ENCODE peak calls at places on chromosomes 4 and X, in six cellular contexts. M is fibroblast of lung, F is right atrium auricular region, S is endothelial cell of umbilical vein, L is endodermal cell, E is Peyer's patch. H is an unnamed sample.

GRCh38 chr4:9924750-9925149 is 96.5 kb downstream of the SLC2A9 start:
- DNase-seq in M (no peak), F (no peak), S (no peak), L (no peak), E (no peak), H (no peak)

GRCh38 chr4:83751336-83751949 is 215.5 kb downstream of the GPAT3 start:
- DNase-seq in M (no peak), F (no peak), S (no peak), L (no peak), E (no peak), H (no peak)

GRCh38 chrX:149825424-149825823 is 43.7 kb downstream of the MAGEA9 start:
- DNase-seq in M (no peak), F (no peak), S (peak), L (peak), E (no peak), H (no peak)

GRCh38 chrX:149504226-149504914 is 736 bp downstream of the IDS start:
- DNase-seq in M (no peak), F (no peak), S (no peak), L (peak), E (no peak), H (no peak)

GRCh38 chr4:76764251-76764650 is 133.7 kb downstream of the SOWAHB start:
- DNase-seq in M (peak), F (no peak), S (peak), L (no peak), E (no peak), H (no peak)

GRCh38 chr4:21979196-21979595 is 30.6 kb upstream of the KCNIP4 start:
- DNase-seq in M (no peak), F (no peak), S (no peak), L (no peak), E (no peak), H (no peak)

GRCh38 chr4:93828332-93828829 is at the start of gene ATOH1:
- DNase-seq in M (peak), F (no peak), S (no peak), L (peak), E (peak), H (no peak)

GRCh38 chrX:118536687-118537461 is 41.3 kb downstream of the DOCK11 start:
- DNase-seq in M (peak), F (no peak), S (peak), L (peak), E (no peak), H (no peak)

GRCh38 chr4:1599491-1600210 is 84.5 kb downstream of the FAM53A start:
- DNase-seq in M (no peak), F (no peak), S (no peak), L (no peak), E (no peak), H (no peak)

GRCh38 chrX:37388413-37388812 is 39.2 kb downstream of the PRRG1 start:
- DNase-seq in M (no peak), F (no peak), S (no peak), L (no peak), E (no peak), H (no peak)

GRCh38 chrX:103688949-103689348 is 2.5 kb upstream of the MORF4L2 start:
- DNase-seq in M (peak), F (no peak), S (peak), L (no peak), E (no peak), H (no peak)

GRCh38 chrX:135549519-135549918 is 29.1 kb downstream of the INTS6L start:
- DNase-seq in M (no peak), F (no peak), S (no peak), L (no peak), E (no peak), H (no peak)

GRCh38 chr4:121728066-121728465 is 31.3 kb upstream of the ANXA5 start:
- DNase-seq in M (peak), F (no peak), S (no peak), L (no peak), E (no peak), H (no peak)

GRCh38 chr4:83974111-83974789 is 438.3 kb downstream of the GPAT3 start:
- DNase-seq in M (no peak), F (no peak), S (no peak), L (no peak), E (no peak), H (no peak)

GRCh38 chrX:102976290-102976689 is 39.2 kb downstream of the RAB40AL start:
- DNase-seq in M (no peak), F (no peak), S (no peak), L (no peak), E (no peak), H (no peak)

GRCh38 chr4:2598661-2599654 is 62.5 kb downstream of the FAM193A start:
- DNase-seq in M (peak), F (no peak), S (peak), L (peak), E (no peak), H (no peak)

GRCh38 chr4:173231916-173232315 is 63.3 kb downstream of the GALNT7 start:
- DNase-seq in M (peak), F (no peak), S (peak), L (no peak), E (no peak), H (no peak)

GRCh38 chrX:114162068-114162735 is 421.7 kb upstream of the HTR2C start:
- DNase-seq in M (no peak), F (no peak), S (no peak), L (peak), E (no peak), H (no peak)

GRCh38 chr4:170325599-170325998 is 235.8 kb upstream of the AADAT start:
- DNase-seq in M (no peak), F (no peak), S (no peak), L (no peak), E (no peak), H (no peak)

GRCh38 chr4:47002593-47002992 is 9.2 kb upstream of the GABRA4 start:
- DNase-seq in M (peak), F (no peak), S (no peak), L (no peak), E (no peak), H (no peak)
- TF ChIP-seq CTCF in M (peak), F (peak), S (no peak), L (peak), E (no peak), H (peak)

GRCh38 chrX:33211356-33212254 is at the start of gene DMD:
- DNase-seq in M (peak), F (peak), S (peak), L (peak), E (no peak), H (no peak)

GRCh38 chrX:33205321-33205720 is 6.0 kb downstream of the DMD start:
- DNase-seq in M (no peak), F (no peak), S (no peak), L (no peak), E (no peak), H (no peak)

GRCh38 chrX:33210156-33210555 is 1.2 kb downstream of the DMD start:
- DNase-seq in M (no peak), F (no peak), S (no peak), L (no peak), E (no peak), H (no peak)

GRCh38 chrX:33204889-33205288 is 6.5 kb downstream of the DMD start:
- DNase-seq in M (peak), F (no peak), S (no peak), L (no peak), E (no peak), H (no peak)

GRCh38 chrX:33207056-33207455 is 4.3 kb downstream of the DMD start:
- DNase-seq in M (peak), F (no peak), S (peak), L (no peak), E (no peak), H (no peak)
- H3K4me3 ChIP-seq in M (peak), F (peak), S (no peak), L (no peak), E (no peak), H (no peak)

GRCh38 chrX:45172890-45173289 is 27.8 kb downstream of the DIPK2B start:
- DNase-seq in M (peak), F (no peak), S (no peak), L (no peak), E (no peak), H (no peak)
- TF ChIP-seq CTCF in M (no peak), F (no peak), S (no peak), L (no peak), E (no peak), H (no peak)

DNA sequence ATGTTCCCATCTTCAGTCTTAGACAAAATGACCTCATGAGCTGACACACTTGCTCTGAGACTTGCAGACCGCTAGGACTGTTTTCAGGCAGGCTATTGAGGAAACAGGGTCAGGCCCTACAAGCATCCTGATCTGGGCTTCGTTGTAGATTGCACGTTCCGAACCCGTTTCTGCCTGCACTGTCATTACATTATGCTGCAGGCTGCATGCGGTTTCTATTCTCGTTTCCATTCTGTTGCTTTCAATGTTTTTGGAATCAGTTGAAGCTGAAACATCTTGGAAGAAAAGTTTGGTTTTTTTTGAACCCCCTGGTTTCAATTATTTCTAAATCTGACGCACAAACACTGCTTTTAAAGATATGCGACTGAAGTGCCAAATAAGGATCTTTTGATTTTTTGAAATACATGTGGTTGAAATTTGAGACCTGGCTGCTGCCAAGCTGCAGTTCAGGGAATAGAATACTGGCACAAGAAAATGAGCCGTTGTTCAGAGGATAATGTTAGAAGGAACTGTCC is 716.1 kb upstream of the INTU start:
- DNase-seq in M (peak), F (no peak), S (no peak), L (no peak), E (no peak), H (peak)
- H3K4me3 ChIP-seq in M (peak), F (no peak), S (no peak), L (no peak), E (no peak), H (peak)

GRCh38 chr4:34182346-34182745 is 2062.0 kb downstream of the ARAP2 start:
- DNase-seq in M (peak), F (no peak), S (no peak), L (no peak), E (no peak), H (no peak)

GRCh38 chr4:34178476-34178875 is 2065.8 kb downstream of the ARAP2 start:
- DNase-seq in M (no peak), F (no peak), S (no peak), L (no peak), E (no peak), H (no peak)

GRCh38 chr4:34181891-34182290 is 2062.4 kb downstream of the ARAP2 start:
- DNase-seq in M (peak), F (no peak), S (no peak), L (no peak), E (no peak), H (no peak)

GRCh38 chr4:34181311-34181808 is 2063.0 kb downstream of the ARAP2 start:
- DNase-seq in M (peak), F (no peak), S (peak), L (no peak), E (no peak), H (peak)

GRCh38 chr4:34183916-34184315 is 2060.4 kb downstream of the ARAP2 start:
- DNase-seq in M (no peak), F (no peak), S (no peak), L (no peak), E (no peak), H (no peak)
- TF ChIP-seq CTCF in M (no peak), F (no peak), S (no peak), L (peak), E (no peak), H (no peak)

DNA sequence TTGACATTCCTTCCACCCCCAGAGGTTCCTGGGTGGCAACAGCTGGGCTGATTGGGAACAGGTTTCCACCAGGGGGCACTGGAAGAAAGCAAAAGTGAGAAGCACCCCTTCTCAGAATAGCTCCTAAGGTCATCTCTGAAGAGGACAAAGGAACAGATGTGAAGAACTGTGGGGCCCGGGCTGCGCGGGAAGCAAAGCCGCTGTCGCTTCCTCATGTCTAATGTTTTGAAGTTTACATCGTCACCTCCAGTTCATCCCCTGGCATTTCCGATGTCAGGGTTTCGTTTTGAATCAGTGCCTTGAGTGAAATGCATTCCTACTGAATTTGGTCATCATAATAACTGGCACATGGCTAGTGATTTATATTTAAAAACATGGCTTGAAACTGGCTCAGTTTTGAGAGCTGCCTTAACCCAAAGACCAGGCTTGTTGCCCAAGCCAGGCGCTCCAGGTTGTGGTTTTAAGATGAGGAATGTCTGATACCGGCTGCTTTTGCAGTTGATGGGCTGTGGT is 6.1 kb downstream of the TXK start:
- DNase-seq in M (peak), F (peak), S (peak), L (peak), E (peak), H (peak)
- H3K4me3 ChIP-seq in M (peak), F (no peak), S (no peak), L (peak), E (no peak), H (no peak)

GRCh38 chr4:106687026-106687425 is 318.4 kb upstream of the GIMD1 start:
- DNase-seq in M (peak), F (no peak), S (no peak), L (no peak), E (no peak), H (no peak)

GRCh38 chr4:106695846-106696245 is 327.3 kb upstream of the GIMD1 start:
- DNase-seq in M (no peak), F (no peak), S (no peak), L (no peak), E (no peak), H (no peak)

GRCh38 chr4:106690487-106690886 is 321.9 kb upstream of the GIMD1 start:
- DNase-seq in M (peak), F (no peak), S (peak), L (no peak), E (no peak), H (no peak)

GRCh38 chr4:106694232-106694631 is 325.7 kb upstream of the GIMD1 start:
- DNase-seq in M (no peak), F (no peak), S (no peak), L (no peak), E (no peak), H (no peak)

DNA sequence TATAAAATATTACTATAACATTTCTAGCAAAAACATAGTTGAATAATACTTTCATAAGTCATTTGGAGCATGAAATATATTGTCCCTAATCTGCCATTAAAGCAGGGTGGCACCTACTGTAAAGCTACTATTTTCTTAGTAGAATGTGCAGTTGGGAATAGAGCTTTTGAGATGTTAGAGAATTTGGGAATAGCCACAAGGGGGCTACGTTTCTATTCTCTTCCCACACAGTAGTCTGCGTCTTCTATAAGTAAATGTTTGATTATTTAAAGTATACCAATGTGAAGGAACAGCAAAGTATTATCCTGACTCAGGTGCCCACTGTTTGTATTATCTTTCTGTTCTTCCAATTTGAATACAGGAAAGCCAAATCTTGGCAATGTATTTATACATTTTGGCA is 323.2 kb upstream of the GIMD1 start:
- DNase-seq in M (no peak), F (no peak), S (peak), L (no peak), E (no peak), H (no peak)
- TF ChIP-seq CTCF in M (no peak), F (peak), S (no peak), L (peak), E (no peak), H (no peak)

DNA sequence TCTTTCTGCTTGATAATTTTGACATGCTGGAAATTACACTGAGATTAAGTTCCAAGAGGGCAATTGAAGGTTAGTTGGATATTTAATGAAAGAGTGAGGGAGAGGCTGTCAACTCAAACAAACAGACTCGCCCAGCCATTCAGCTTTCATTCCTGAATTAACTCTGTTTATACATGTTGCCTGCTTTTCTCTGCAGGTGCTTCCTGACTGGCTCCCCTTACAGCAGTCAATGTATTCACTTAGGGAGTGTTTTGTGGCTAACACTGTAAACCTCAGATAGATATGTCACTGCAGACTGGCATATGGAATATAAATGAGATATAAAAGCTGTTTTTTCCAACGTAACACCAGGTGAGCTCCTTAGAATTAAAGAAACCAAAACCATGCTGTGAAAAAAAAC is 28.7 kb downstream of the TMPRSS11A start:
- DNase-seq in M (no peak), F (no peak), S (peak), L (peak), E (no peak), H (no peak)
- H3K4me3 ChIP-seq in M (no peak), F (no peak), S (no peak), L (no peak), E (no peak), H (no peak)

DNA sequence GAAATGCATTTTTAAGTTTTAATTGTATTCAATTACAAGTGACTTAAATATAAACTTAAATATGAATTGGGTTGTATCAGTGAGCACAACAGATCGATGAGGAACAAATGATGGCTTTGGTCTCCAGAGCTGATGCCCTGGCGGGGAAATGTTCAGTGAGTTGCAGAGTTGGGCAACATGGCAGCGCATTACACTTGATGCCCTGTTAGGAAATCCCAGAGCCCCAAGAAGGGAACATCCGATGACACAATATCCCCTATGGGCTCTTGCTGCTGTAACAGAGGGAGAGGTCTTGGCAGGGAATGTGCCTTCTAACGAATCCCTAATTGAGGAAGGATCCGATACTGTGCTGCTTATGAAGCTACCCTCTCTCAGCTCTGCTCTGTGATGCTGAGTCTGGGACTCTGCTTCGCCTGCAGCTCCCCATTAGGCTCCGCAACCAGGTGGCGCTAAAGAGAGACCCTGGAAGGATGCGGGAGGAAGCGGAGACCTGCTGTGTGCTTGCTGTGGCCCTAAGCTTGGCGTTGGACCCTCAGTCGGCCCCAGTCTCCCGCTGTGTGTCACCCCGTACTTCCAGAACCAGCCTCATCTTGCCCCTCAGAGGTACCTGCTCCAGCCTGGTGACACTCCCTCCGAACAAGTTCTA is 38.9 kb downstream of the PDHA1 start:
- DNase-seq in M (peak), F (peak), S (peak), L (peak), E (peak), H (no peak)
- TF ChIP-seq CTCF in M (peak), F (peak), S (peak), L (peak), E (peak), H (peak)

DNA sequence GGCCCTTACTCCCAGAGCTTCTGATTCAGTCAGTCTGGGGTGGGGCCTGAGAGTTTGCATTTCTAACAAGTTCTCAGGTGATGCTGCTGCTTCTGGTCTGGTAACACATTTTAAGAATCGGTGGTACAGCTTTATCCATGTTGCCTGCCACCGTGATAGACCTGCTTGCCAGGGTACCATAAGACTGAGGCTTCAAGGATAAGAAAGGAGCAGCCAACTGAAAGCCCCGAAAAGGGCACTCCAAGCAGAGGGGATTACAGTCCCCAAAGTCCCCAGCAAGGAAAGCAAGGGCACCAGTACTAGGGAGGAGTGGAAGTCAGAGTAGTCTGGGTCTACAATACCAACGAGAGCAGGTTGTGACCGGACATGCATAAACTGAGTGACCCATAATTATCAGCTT is 49.8 kb downstream of the APOO start:
- DNase-seq in M (no peak), F (no peak), S (no peak), L (no peak), E (no peak), H (no peak)
- H3K4me3 ChIP-seq in M (no peak), F (no peak), S (no peak), L (no peak), E (no peak), H (no peak)